ENCODE peak calls at places on chromosomes 4 and X, in six cellular contexts. H is uterus, X is stomach, M is A549, I is testis, J is body of pancreas. Z is an unnamed sample.

GRCh38 chrX:77431227-77431626 is 16.0 kb upstream of the FGF16 start:
- DNase-seq in H (no peak), X (no peak), M (no peak), I (no peak), J (peak), Z (peak)

GRCh38 chr4:70681730-70682129 is 6.6 kb upstream of the UTP3 start:
- DNase-seq in H (no peak), X (no peak), M (no peak), I (no peak), J (no peak), Z (no peak)

GRCh38 chr4:10808591-10808990 is 124.0 kb upstream of the CLNK start:
- DNase-seq in H (peak), X (no peak), M (no peak), I (peak), J (peak), Z (no peak)

GRCh38 chrX:85031505-85031904 is 27.8 kb downstream of the APOOL start:
- DNase-seq in H (no peak), X (no peak), M (no peak), I (no peak), J (no peak), Z (no peak)

GRCh38 chr4:47926667-47927258 is 12.4 kb upstream of the NFXL1 start:
- DNase-seq in H (peak), X (peak), M (peak), I (peak), J (peak), Z (no peak)

GRCh38 chrX:55908685-55909212 is 191.2 kb downstream of the RRAGB start:
- DNase-seq in H (no peak), X (no peak), M (peak), I (peak), J (peak), Z (no peak)

GRCh38 chr4:42205551-42205950 is 53.1 kb upstream of the BEND4 start:
- DNase-seq in H (no peak), X (no peak), M (no peak), I (no peak), J (no peak), Z (no peak)

GRCh38 chr4:92047209-92047877 is 256.4 kb upstream of the GRID2 start:
- DNase-seq in H (no peak), X (no peak), M (no peak), I (no peak), J (no peak), Z (no peak)

GRCh38 chr4:15837591-15837990 is 59.5 kb downstream of the CD38 start:
- DNase-seq in H (no peak), X (no peak), M (no peak), I (no peak), J (no peak), Z (no peak)

GRCh38 chr4:149788286-149788685 is 27.4 kb downstream of the IQCM start:
- DNase-seq in H (no peak), X (no peak), M (no peak), I (no peak), J (no peak), Z (no peak)

GRCh38 chr4:153521995-153522799 is 56.0 kb downstream of the TMEM131L start:
- DNase-seq in H (no peak), X (no peak), M (no peak), I (no peak), J (no peak), Z (no peak)

GRCh38 chrX:19332983-19333382 is 10.7 kb upstream of the PDHA1 start:
- DNase-seq in H (peak), X (no peak), M (no peak), I (peak), J (no peak), Z (no peak)

GRCh38 chr4:52665592-52665991 is 6.5 kb upstream of the USP46 start:
- DNase-seq in H (no peak), X (no peak), M (no peak), I (no peak), J (no peak), Z (no peak)

GRCh38 chr4:85776579-85776978 is 301.6 kb downstream of the ARHGAP24 start:
- DNase-seq in H (no peak), X (no peak), M (no peak), I (no peak), J (no peak), Z (no peak)

GRCh38 chrX:134144231-134144630 is 92.8 kb upstream of the CCDC160 start:
- DNase-seq in H (no peak), X (no peak), M (peak), I (no peak), J (no peak), Z (no peak)

GRCh38 chrX:152638443-152638904 is 779 bp downstream of the GABRQ start:
- DNase-seq in H (no peak), X (no peak), M (no peak), I (no peak), J (no peak), Z (no peak)

GRCh38 chr4:10283761-10284160 is 167.2 kb upstream of the WDR1 start:
- DNase-seq in H (no peak), X (no peak), M (no peak), I (no peak), J (no peak), Z (no peak)

GRCh38 chrX:19772759-19773623 is 114.4 kb downstream of the SH3KBP1 start:
- DNase-seq in H (no peak), X (no peak), M (no peak), I (no peak), J (no peak), Z (no peak)

GRCh38 chrX:73876897-73877296 is 313.9 kb downstream of the CHIC1 start:
- DNase-seq in H (no peak), X (no peak), M (no peak), I (no peak), J (no peak), Z (peak)

GRCh38 chr4:94588900-94589693 is 137.4 kb downstream of the PDLIM5 start:
- DNase-seq in H (no peak), X (no peak), M (no peak), I (no peak), J (no peak), Z (no peak)

GRCh38 chr4:13989496-13989895 is 362.0 kb upstream of the BOD1L1 start:
- DNase-seq in H (no peak), X (no peak), M (no peak), I (peak), J (no peak), Z (no peak)

GRCh38 chr4:37441231-37442061 is 196.9 kb downstream of the NWD2 start:
- DNase-seq in H (no peak), X (no peak), M (no peak), I (no peak), J (no peak), Z (no peak)

GRCh38 chr4:176044589-176044951 is 21.1 kb upstream of the WDR17 start:
- DNase-seq in H (no peak), X (no peak), M (no peak), I (peak), J (no peak), Z (no peak)

GRCh38 chr4:186067757-186068385 is 1.1 kb upstream of the TLR3 start:
- DNase-seq in H (peak), X (peak), M (no peak), I (peak), J (peak), Z (peak)

GRCh38 chr4:159060161-159060560 is 42.7 kb upstream of the RAPGEF2 start:
- DNase-seq in H (no peak), X (no peak), M (no peak), I (no peak), J (peak), Z (no peak)

DNA sequence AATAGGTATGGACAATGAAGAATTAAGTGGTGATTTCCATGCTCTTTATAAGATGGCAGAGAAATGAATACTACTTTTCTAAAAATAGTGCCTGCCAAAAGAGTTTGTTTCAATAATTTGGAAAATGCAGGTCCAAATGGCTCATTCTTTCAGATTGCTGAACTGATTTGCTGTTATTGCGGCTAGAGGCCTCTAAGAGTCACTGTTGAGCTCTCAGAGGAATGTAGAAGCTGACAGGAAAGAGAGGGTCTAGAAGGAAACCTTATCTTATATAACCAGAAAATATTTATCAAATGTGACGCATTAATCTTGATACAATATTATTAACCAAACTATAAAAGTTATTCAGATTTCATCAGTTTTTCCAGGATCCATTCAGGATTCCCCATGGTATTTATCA is 65.7 kb upstream of the PAGE1 start:
- DNase-seq in H (no peak), X (no peak), M (peak), I (no peak), J (no peak), Z (no peak)
- TF ChIP-seq CTCF in H (no peak), X (no peak), M (peak), I (no peak), J (no peak), Z (no peak)

GRCh38 chrX:10231461-10231860 is 74.7 kb downstream of the CLCN4 start:
- DNase-seq in H (no peak), X (no peak), M (no peak), I (no peak), J (no peak), Z (no peak)
- H3K4me3 ChIP-seq in H (no peak), X (no peak), M (no peak), I (no peak), J (no peak), Z (no peak)

GRCh38 chr4:39354178-39354503 is 12.0 kb downstream of the RFC1 start:
- DNase-seq in H (no peak), X (no peak), M (no peak), I (no peak), J (no peak), Z (no peak)

GRCh38 chr4:39357002-39357401 is 9.2 kb downstream of the RFC1 start:
- DNase-seq in H (no peak), X (no peak), M (no peak), I (no peak), J (no peak), Z (no peak)

GRCh38 chr4:39349326-39349725 is 16.8 kb downstream of the RFC1 start:
- DNase-seq in H (no peak), X (no peak), M (no peak), I (no peak), J (no peak), Z (no peak)

GRCh38 chr4:39348371-39349265 is 17.5 kb downstream of the RFC1 start:
- DNase-seq in H (no peak), X (no peak), M (no peak), I (no peak), J (no peak), Z (no peak)

GRCh38 chr4:39353478-39354177 is 12.5 kb downstream of the RFC1 start:
- DNase-seq in H (no peak), X (no peak), M (no peak), I (no peak), J (no peak), Z (no peak)
- TF ChIP-seq POLR2A in H (no peak), X (no peak), M (no peak), I (no peak), J (peak), Z (no peak)

GRCh38 chr4:102850373-102850772 is 18.4 kb upstream of the CISD2 start:
- DNase-seq in H (no peak), X (no peak), M (no peak), I (no peak), J (no peak), Z (no peak)

GRCh38 chr4:102843938-102844337 is 16.6 kb upstream of the UBE2D3 start:
- DNase-seq in H (no peak), X (no peak), M (no peak), I (no peak), J (no peak), Z (no peak)

GRCh38 chr4:102849579-102850104 is 19.1 kb upstream of the CISD2 start:
- DNase-seq in H (no peak), X (no peak), M (no peak), I (no peak), J (no peak), Z (no peak)

GRCh38 chr4:102843273-102843672 is 15.9 kb upstream of the UBE2D3 start:
- DNase-seq in H (no peak), X (no peak), M (no peak), I (no peak), J (no peak), Z (no peak)

GRCh38 chr4:102847687-102848086 is 20.3 kb upstream of the UBE2D3 start:
- DNase-seq in H (no peak), X (no peak), M (no peak), I (no peak), J (no peak), Z (no peak)
- TF ChIP-seq CTCF in H (no peak), X (no peak), M (no peak), I (no peak), J (no peak), Z (no peak)